ENCODE peak calls at places on chromosome 4, in six cellular contexts. One of them, this sample, is unnamed. For H3K4me1, the result is how much of the 10 kb centered on the place peaks cover.

GRCh38 chr4:157763490-157763889 is 409.3 kb downstream of the GASK1B start:
- DNase-seq in hepatocyte: no peak
- DNase-seq in A549: no peak
- DNase-seq in right lobe of liver: no peak
- DNase-seq in lower lobe of right lung: no peak
- DNase-seq in HCT116: no peak
- DNase-seq in this sample: no peak

GRCh38 chr4:633406-633805 is 8.0 kb downstream of the PDE6B start:
- DNase-seq in hepatocyte: no peak
- DNase-seq in HCT116: no peak
- DNase-seq in A549: no peak
- DNase-seq in lower lobe of right lung: peak
- DNase-seq in right lobe of liver: no peak
- DNase-seq in this sample: no peak

GRCh38 chr4:3041192-3042142 is 32.9 kb downstream of the HTT-AS start:
- DNase-seq in HCT116: no peak
- DNase-seq in lower lobe of right lung: peak
- DNase-seq in A549: no peak
- DNase-seq in hepatocyte: no peak
- DNase-seq in right lobe of liver: peak
- DNase-seq in this sample: no peak

GRCh38 chr4:113540859-113541258 is 220.7 kb downstream of the CAMK2D start:
- DNase-seq in lower lobe of right lung: no peak
- DNase-seq in HCT116: peak
- DNase-seq in hepatocyte: peak
- DNase-seq in right lobe of liver: no peak
- DNase-seq in A549: no peak
- DNase-seq in this sample: no peak

GRCh38 chr4:13533670-13534343 is 10.5 kb downstream of the NKX3-2 start:
- DNase-seq in A549: no peak
- DNase-seq in HCT116: no peak
- DNase-seq in lower lobe of right lung: no peak
- DNase-seq in hepatocyte: no peak
- DNase-seq in right lobe of liver: no peak
- DNase-seq in this sample: no peak

GRCh38 chr4:127140306-127140705 is 492.5 kb upstream of the INTU start:
- DNase-seq in hepatocyte: no peak
- DNase-seq in HCT116: no peak
- DNase-seq in right lobe of liver: no peak
- DNase-seq in A549: peak
- DNase-seq in lower lobe of right lung: no peak
- DNase-seq in this sample: no peak

GRCh38 chr4:155972098-155972497 is 18.4 kb upstream of the CTSO start:
- DNase-seq in A549: peak
- DNase-seq in right lobe of liver: no peak
- DNase-seq in hepatocyte: no peak
- DNase-seq in lower lobe of right lung: no peak
- DNase-seq in HCT116: peak
- DNase-seq in this sample: no peak

GRCh38 chr4:44056721-44057151 is 391.9 kb downstream of the KCTD8 start:
- DNase-seq in HCT116: no peak
- DNase-seq in hepatocyte: peak
- DNase-seq in lower lobe of right lung: no peak
- DNase-seq in right lobe of liver: no peak
- DNase-seq in A549: no peak
- DNase-seq in this sample: no peak

GRCh38 chr4:20623936-20624335 is 76.3 kb upstream of the PACRGL start:
- DNase-seq in lower lobe of right lung: no peak
- DNase-seq in HCT116: no peak
- DNase-seq in hepatocyte: no peak
- DNase-seq in right lobe of liver: no peak
- DNase-seq in A549: no peak
- DNase-seq in this sample: no peak

GRCh38 chr4:134624365-134624764 is 422.8 kb upstream of the PABPC4L start:
- DNase-seq in hepatocyte: no peak
- DNase-seq in A549: no peak
- DNase-seq in right lobe of liver: no peak
- DNase-seq in lower lobe of right lung: no peak
- DNase-seq in HCT116: no peak
- DNase-seq in this sample: no peak

GRCh38 chr4:80202190-80202711 is 4.9 kb downstream of the PRDM8 start:
- DNase-seq in HCT116: no peak
- DNase-seq in hepatocyte: peak
- DNase-seq in right lobe of liver: peak
- DNase-seq in lower lobe of right lung: peak
- DNase-seq in A549: peak
- DNase-seq in this sample: peak

GRCh38 chr4:115323106-115323684 is 209.8 kb upstream of the NDST4 start:
- DNase-seq in HCT116: no peak
- DNase-seq in lower lobe of right lung: no peak
- DNase-seq in hepatocyte: peak
- DNase-seq in A549: no peak
- DNase-seq in right lobe of liver: no peak
- DNase-seq in this sample: no peak

GRCh38 chr4:68175562-68176155 is 46.0 kb upstream of the TMPRSS11F start:
- DNase-seq in HCT116: peak
- DNase-seq in hepatocyte: peak
- DNase-seq in A549: peak
- DNase-seq in lower lobe of right lung: no peak
- DNase-seq in right lobe of liver: no peak
- DNase-seq in this sample: no peak

GRCh38 chr4:3711183-3712111 is 54.7 kb upstream of the ADRA2C start:
- DNase-seq in hepatocyte: no peak
- DNase-seq in HCT116: no peak
- DNase-seq in right lobe of liver: peak
- DNase-seq in A549: no peak
- DNase-seq in lower lobe of right lung: peak
- DNase-seq in this sample: no peak

GRCh38 chr4:38757945-38758344 is 24.8 kb downstream of the TLR10 start:
- DNase-seq in HCT116: peak
- DNase-seq in lower lobe of right lung: no peak
- DNase-seq in hepatocyte: peak
- DNase-seq in A549: peak
- DNase-seq in right lobe of liver: no peak
- DNase-seq in this sample: no peak

GRCh38 chr4:123340381-123340701 is 56.3 kb upstream of the SPRY1 start:
- DNase-seq in HCT116: peak
- DNase-seq in A549: peak
- DNase-seq in right lobe of liver: no peak
- DNase-seq in lower lobe of right lung: no peak
- DNase-seq in hepatocyte: peak
- DNase-seq in this sample: no peak

GRCh38 chr4:95107635-95108034 is 349.9 kb downstream of the BMPR1B start:
- DNase-seq in A549: peak
- DNase-seq in right lobe of liver: no peak
- DNase-seq in hepatocyte: peak
- DNase-seq in lower lobe of right lung: no peak
- DNase-seq in HCT116: peak
- DNase-seq in this sample: no peak

GRCh38 chr4:165512464-165512863 is 133.7 kb downstream of the CPE start:
- DNase-seq in lower lobe of right lung: no peak
- DNase-seq in hepatocyte: no peak
- DNase-seq in right lobe of liver: no peak
- DNase-seq in A549: no peak
- DNase-seq in HCT116: no peak
- DNase-seq in this sample: no peak

GRCh38 chr4:1976416-1977352 is 32.1 kb downstream of the NELFA start:
- DNase-seq in hepatocyte: no peak
- DNase-seq in lower lobe of right lung: no peak
- DNase-seq in HCT116: no peak
- DNase-seq in A549: no peak
- DNase-seq in right lobe of liver: no peak
- DNase-seq in this sample: no peak

GRCh38 chr4:183181081-183181480 is 82.0 kb downstream of the WWC2 start:
- DNase-seq in lower lobe of right lung: no peak
- DNase-seq in A549: no peak
- DNase-seq in right lobe of liver: no peak
- DNase-seq in HCT116: no peak
- DNase-seq in hepatocyte: no peak
- DNase-seq in this sample: no peak

GRCh38 chr4:183182873-183183725 is 84.0 kb downstream of the WWC2 start:
- DNase-seq in hepatocyte: peak
- DNase-seq in right lobe of liver: peak
- DNase-seq in lower lobe of right lung: peak
- DNase-seq in A549: peak
- DNase-seq in HCT116: peak
- DNase-seq in this sample: peak

GRCh38 chr4:183178201-183178600 is 79.1 kb downstream of the WWC2 start:
- DNase-seq in right lobe of liver: no peak
- DNase-seq in A549: no peak
- DNase-seq in hepatocyte: no peak
- DNase-seq in lower lobe of right lung: no peak
- DNase-seq in HCT116: no peak
- DNase-seq in this sample: no peak

GRCh38 chr4:183180096-183180495 is 81.0 kb downstream of the WWC2 start:
- DNase-seq in lower lobe of right lung: no peak
- DNase-seq in hepatocyte: no peak
- DNase-seq in right lobe of liver: no peak
- DNase-seq in HCT116: no peak
- DNase-seq in A549: no peak
- DNase-seq in this sample: no peak

GRCh38 chr4:183180621-183181020 is 81.6 kb downstream of the WWC2 start:
- DNase-seq in A549: no peak
- DNase-seq in HCT116: no peak
- DNase-seq in right lobe of liver: no peak
- DNase-seq in hepatocyte: no peak
- DNase-seq in lower lobe of right lung: no peak
- DNase-seq in this sample: no peak
- H3K4me1 ChIP-seq in A549: under half
- H3K4me1 ChIP-seq in HCT116: under half
- H3K4me1 ChIP-seq in right lobe of liver: under half
- H3K4me1 ChIP-seq in hepatocyte: under half
- H3K4me1 ChIP-seq in lower lobe of right lung: under half
- H3K4me1 ChIP-seq in this sample: under half

GRCh38 chr4:138053601-138054322 is 188.4 kb downstream of the SLC7A11 start:
- DNase-seq in A549: peak
- DNase-seq in lower lobe of right lung: no peak
- DNase-seq in hepatocyte: peak
- DNase-seq in HCT116: peak
- DNase-seq in right lobe of liver: no peak
- DNase-seq in this sample: peak

GRCh38 chr4:138050601-138051000 is 191.5 kb downstream of the SLC7A11 start:
- DNase-seq in A549: no peak
- DNase-seq in lower lobe of right lung: no peak
- DNase-seq in hepatocyte: no peak
- DNase-seq in HCT116: no peak
- DNase-seq in right lobe of liver: no peak
- DNase-seq in this sample: no peak

GRCh38 chr4:138051157-138051556 is 191.0 kb downstream of the SLC7A11 start:
- DNase-seq in right lobe of liver: no peak
- DNase-seq in lower lobe of right lung: no peak
- DNase-seq in hepatocyte: no peak
- DNase-seq in HCT116: no peak
- DNase-seq in A549: no peak
- DNase-seq in this sample: no peak

GRCh38 chr4:138056541-138056940 is 185.6 kb downstream of the SLC7A11 start:
- DNase-seq in right lobe of liver: no peak
- DNase-seq in lower lobe of right lung: no peak
- DNase-seq in hepatocyte: no peak
- DNase-seq in A549: no peak
- DNase-seq in HCT116: no peak
- DNase-seq in this sample: no peak

DNA sequence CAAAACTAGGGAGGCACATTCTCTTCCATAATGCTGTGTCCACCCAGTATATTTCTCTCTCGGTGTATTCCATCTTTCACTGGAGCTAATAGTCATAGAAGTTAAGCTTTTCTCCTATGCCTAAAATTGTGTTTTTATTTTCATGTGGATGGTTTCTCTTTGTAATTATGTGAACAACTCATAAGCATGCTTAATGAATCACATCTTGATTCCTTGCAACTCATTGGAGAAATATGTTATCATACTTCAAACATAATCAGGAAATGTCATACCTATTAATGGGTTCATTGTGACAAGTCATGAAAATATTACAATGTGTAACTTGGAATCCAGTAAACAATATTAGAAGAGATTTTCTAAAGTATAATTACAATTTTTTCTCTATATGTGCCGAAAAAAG is 186.3 kb downstream of the SLC7A11 start:
- DNase-seq in lower lobe of right lung: no peak
- DNase-seq in hepatocyte: no peak
- DNase-seq in right lobe of liver: no peak
- DNase-seq in HCT116: no peak
- DNase-seq in A549: no peak
- DNase-seq in this sample: no peak
- H3K4me1 ChIP-seq in lower lobe of right lung: under half
- H3K4me1 ChIP-seq in hepatocyte: under half
- H3K4me1 ChIP-seq in right lobe of liver: under half
- H3K4me1 ChIP-seq in HCT116: under half
- H3K4me1 ChIP-seq in A549: under half
- H3K4me1 ChIP-seq in this sample: under half

DNA sequence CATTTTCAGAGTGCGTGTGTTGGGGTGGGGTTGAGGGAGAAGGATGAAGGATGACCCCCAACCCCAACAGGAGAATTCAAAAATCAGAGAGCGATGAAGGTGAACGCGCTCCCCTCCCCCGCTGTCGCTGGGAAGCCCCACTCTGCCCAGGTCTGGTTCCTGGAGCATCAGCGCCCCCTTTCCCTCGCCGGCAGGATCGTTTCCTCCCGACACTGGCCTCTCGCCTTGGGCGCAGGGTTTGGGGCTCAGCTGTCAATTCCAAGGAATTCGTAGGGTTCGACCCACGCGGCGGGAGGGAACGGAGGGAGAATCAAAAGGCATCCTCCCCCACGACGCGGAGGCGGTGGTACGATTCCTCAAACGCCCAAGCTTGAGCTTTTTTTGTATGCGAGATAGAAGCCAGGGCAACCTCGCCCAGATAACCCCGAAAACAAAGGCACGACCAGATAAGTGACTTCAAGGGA is 997 bp upstream of the PDGFRA start:
- DNase-seq in lower lobe of right lung: peak
- DNase-seq in hepatocyte: peak
- DNase-seq in A549: peak
- DNase-seq in right lobe of liver: peak
- DNase-seq in HCT116: no peak
- DNase-seq in this sample: peak
- H3K4me1 ChIP-seq in lower lobe of right lung: half or more
- H3K4me1 ChIP-seq in hepatocyte: under half
- H3K4me1 ChIP-seq in A549: under half
- H3K4me1 ChIP-seq in right lobe of liver: under half
- H3K4me1 ChIP-seq in HCT116: under half
- H3K4me1 ChIP-seq in this sample: under half

GRCh38 chr4:48345542-48345941 is 4.2 kb downstream of the SLAIN2 start:
- DNase-seq in lower lobe of right lung: no peak
- DNase-seq in right lobe of liver: no peak
- DNase-seq in A549: no peak
- DNase-seq in HCT116: no peak
- DNase-seq in hepatocyte: no peak
- DNase-seq in this sample: no peak

GRCh38 chr4:48347282-48347921 is 6.1 kb downstream of the SLAIN2 start:
- DNase-seq in HCT116: no peak
- DNase-seq in hepatocyte: no peak
- DNase-seq in A549: no peak
- DNase-seq in lower lobe of right lung: no peak
- DNase-seq in right lobe of liver: no peak
- DNase-seq in this sample: no peak

GRCh38 chr4:48346594-48346993 is 5.3 kb downstream of the SLAIN2 start:
- DNase-seq in HCT116: no peak
- DNase-seq in hepatocyte: no peak
- DNase-seq in right lobe of liver: no peak
- DNase-seq in A549: no peak
- DNase-seq in lower lobe of right lung: no peak
- DNase-seq in this sample: no peak

GRCh38 chr4:48352793-48353192 is 11.5 kb downstream of the SLAIN2 start:
- DNase-seq in lower lobe of right lung: no peak
- DNase-seq in A549: no peak
- DNase-seq in HCT116: no peak
- DNase-seq in right lobe of liver: no peak
- DNase-seq in hepatocyte: no peak
- DNase-seq in this sample: no peak

GRCh38 chr4:48350871-48351270 is 9.5 kb downstream of the SLAIN2 start:
- DNase-seq in lower lobe of right lung: no peak
- DNase-seq in HCT116: no peak
- DNase-seq in right lobe of liver: no peak
- DNase-seq in A549: no peak
- DNase-seq in hepatocyte: no peak
- DNase-seq in this sample: no peak
- H3K4me1 ChIP-seq in lower lobe of right lung: under half
- H3K4me1 ChIP-seq in HCT116: under half
- H3K4me1 ChIP-seq in right lobe of liver: under half
- H3K4me1 ChIP-seq in A549: under half
- H3K4me1 ChIP-seq in hepatocyte: under half
- H3K4me1 ChIP-seq in this sample: under half